ENCODE peak calls at places on chromosome 4, in five cellular contexts. One of them, this sample, is unnamed.

GRCh38 chr4:153497988-153498967 is 32.1 kb downstream of the TMEM131L start:
- DNase-seq in HepG2: no peak
- DNase-seq in HCT116: no peak
- DNase-seq in GM23338: no peak
- DNase-seq in SK-N-SH: no peak
- DNase-seq in this sample: no peak

GRCh38 chr4:153465583-153465921 is 608 bp upstream of the TMEM131L start:
- DNase-seq in HepG2: peak; percentile 37
- DNase-seq in HCT116: peak; percentile 16
- DNase-seq in GM23338: peak; percentile 63
- DNase-seq in SK-N-SH: peak; percentile 75
- DNase-seq in this sample: peak; percentile 45

GRCh38 chr4:85039526-85039925 is 73.0 kb upstream of the WDFY3 start:
- DNase-seq in HepG2: no peak
- DNase-seq in HCT116: peak; percentile 22
- DNase-seq in GM23338: no peak
- DNase-seq in SK-N-SH: no peak
- DNase-seq in this sample: no peak

GRCh38 chr4:43458293-43458692 is 565.8 kb downstream of the GRXCR1 start:
- DNase-seq in HepG2: no peak
- DNase-seq in HCT116: no peak
- DNase-seq in GM23338: peak; percentile 21
- DNase-seq in SK-N-SH: no peak
- DNase-seq in this sample: no peak

GRCh38 chr4:27008693-27009092 is 148.1 kb downstream of the STIM2 start:
- DNase-seq in HepG2: no peak
- DNase-seq in HCT116: no peak
- DNase-seq in GM23338: no peak
- DNase-seq in SK-N-SH: no peak
- DNase-seq in this sample: no peak

GRCh38 chr4:182938213-182938645 is 21.0 kb upstream of the DCTD start:
- DNase-seq in HepG2: peak; percentile 47
- DNase-seq in HCT116: peak; percentile 73
- DNase-seq in GM23338: peak; percentile 83
- DNase-seq in SK-N-SH: peak; percentile 84
- DNase-seq in this sample: no peak

GRCh38 chr4:5361968-5362367 is 310.7 kb downstream of the STK32B start:
- DNase-seq in HepG2: no peak
- DNase-seq in HCT116: no peak
- DNase-seq in GM23338: peak; percentile 51
- DNase-seq in SK-N-SH: no peak
- DNase-seq in this sample: no peak

GRCh38 chr4:124903995-124904722 is 191.6 kb upstream of the ANKRD50 start:
- DNase-seq in HepG2: no peak
- DNase-seq in HCT116: peak; percentile 47
- DNase-seq in GM23338: peak; percentile 29
- DNase-seq in SK-N-SH: no peak
- DNase-seq in this sample: no peak

GRCh38 chr4:94410678-94411206 is 41.0 kb upstream of the PDLIM5 start:
- DNase-seq in HepG2: peak; percentile 76
- DNase-seq in HCT116: no peak
- DNase-seq in GM23338: no peak
- DNase-seq in SK-N-SH: no peak
- DNase-seq in this sample: no peak

GRCh38 chr4:124431663-124432192 is 280.8 kb downstream of the ANKRD50 start:
- DNase-seq in HepG2: no peak
- DNase-seq in HCT116: no peak
- DNase-seq in GM23338: no peak
- DNase-seq in SK-N-SH: no peak
- DNase-seq in this sample: no peak

GRCh38 chr4:87054900-87055299 is 120.1 kb downstream of the AFF1 start:
- DNase-seq in HepG2: no peak
- DNase-seq in HCT116: no peak
- DNase-seq in GM23338: no peak
- DNase-seq in SK-N-SH: no peak
- DNase-seq in this sample: no peak

GRCh38 chr4:20256381-20256881 is 4.7 kb downstream of the SLIT2 start:
- DNase-seq in HepG2: no peak
- DNase-seq in HCT116: no peak
- DNase-seq in GM23338: no peak
- DNase-seq in SK-N-SH: no peak
- DNase-seq in this sample: no peak

GRCh38 chr4:124939908-124940307 is 227.4 kb upstream of the ANKRD50 start:
- DNase-seq in HepG2: no peak
- DNase-seq in HCT116: no peak
- DNase-seq in GM23338: no peak
- DNase-seq in SK-N-SH: no peak
- DNase-seq in this sample: no peak

GRCh38 chr4:23958749-23959148 is 68.9 kb upstream of the PPARGC1A start:
- DNase-seq in HepG2: no peak
- DNase-seq in HCT116: no peak
- DNase-seq in GM23338: no peak
- DNase-seq in SK-N-SH: no peak
- DNase-seq in this sample: no peak

GRCh38 chr4:168844261-168845039 is 165.6 kb downstream of the CBR4 start:
- DNase-seq in HepG2: no peak
- DNase-seq in HCT116: no peak
- DNase-seq in GM23338: no peak
- DNase-seq in SK-N-SH: no peak
- DNase-seq in this sample: no peak
- TF ChIP-seq POLR2AphosphoS5 in HepG2: no peak
- TF ChIP-seq POLR2AphosphoS5 in HCT116: no peak
- TF ChIP-seq POLR2AphosphoS5 in GM23338: no peak
- TF ChIP-seq POLR2AphosphoS5 in SK-N-SH: no peak
- TF ChIP-seq POLR2AphosphoS5 in this sample: no peak

DNA sequence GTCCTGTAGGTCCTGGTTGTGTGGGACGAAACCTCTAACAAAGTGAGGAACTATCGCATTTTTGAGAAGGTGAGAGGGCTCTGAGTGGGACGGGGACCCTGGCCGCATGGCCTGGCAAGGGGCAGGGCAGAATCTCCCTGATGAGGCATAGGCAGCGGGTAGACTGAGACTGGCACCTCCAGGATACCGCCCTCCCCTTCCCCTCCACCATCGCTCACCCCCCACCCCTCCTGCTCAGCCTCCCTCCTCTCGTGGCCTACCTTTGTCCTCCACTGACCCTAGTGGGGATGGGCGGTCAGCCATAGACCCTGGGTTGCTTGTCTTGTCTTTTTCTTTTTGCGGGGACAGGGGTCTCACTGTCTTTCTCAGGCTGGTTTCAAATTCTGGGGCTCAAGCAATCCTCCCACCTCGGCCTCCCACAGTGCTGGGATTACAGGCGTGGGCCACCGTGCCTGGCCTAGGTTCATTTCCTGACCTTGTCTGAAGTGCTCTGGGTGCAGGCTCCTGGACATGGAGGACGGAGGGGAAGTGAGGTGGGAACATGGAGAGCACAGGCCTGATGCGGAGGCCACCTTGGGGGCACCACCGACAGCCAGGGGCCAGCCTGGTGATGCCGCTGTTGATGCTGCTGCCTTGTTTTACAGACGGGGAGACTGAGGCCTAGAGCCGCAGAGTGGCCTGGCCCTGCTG is 10.5 kb upstream of the ADD1 start:
- DNase-seq in HepG2: no peak
- DNase-seq in HCT116: no peak
- DNase-seq in GM23338: no peak
- DNase-seq in SK-N-SH: no peak
- DNase-seq in this sample: no peak
- TF ChIP-seq REST in HepG2: no peak
- TF ChIP-seq REST in HCT116: no peak
- TF ChIP-seq REST in GM23338: no peak
- TF ChIP-seq REST in SK-N-SH: no peak
- TF ChIP-seq REST in this sample: no peak

DNA sequence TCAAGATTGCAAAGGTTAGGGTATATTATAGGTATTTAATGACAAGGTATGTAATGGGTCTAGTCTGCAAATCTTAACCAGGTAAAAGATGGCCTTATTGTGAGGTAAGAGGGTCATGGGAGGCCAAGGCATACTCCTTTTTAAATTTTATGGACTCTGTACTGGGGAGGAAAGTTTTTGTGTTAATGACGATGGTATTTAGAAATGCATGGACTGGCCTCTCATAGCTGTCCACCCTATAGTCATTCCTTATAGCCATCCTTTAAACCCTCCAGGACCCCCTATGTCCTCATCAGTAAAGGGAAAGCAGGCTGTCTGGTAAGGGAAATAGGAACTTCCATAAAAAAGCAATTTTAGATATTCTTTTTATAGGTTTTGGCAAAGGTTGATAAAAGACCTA is 1.5 kb downstream of the AIMP1 start:
- DNase-seq in HepG2: no peak
- DNase-seq in HCT116: no peak
- DNase-seq in GM23338: no peak
- DNase-seq in SK-N-SH: no peak
- DNase-seq in this sample: no peak
- H3K4me3 ChIP-seq in HepG2: peak overlapping the region; percentile 97
- H3K4me3 ChIP-seq in HCT116: peak overlapping the region; percentile 84
- H3K4me3 ChIP-seq in GM23338: peak overlapping the region; percentile 80
- H3K4me3 ChIP-seq in SK-N-SH: peak overlapping the region; percentile 99
- H3K4me3 ChIP-seq in this sample: peak overlapping the region; percentile 94

GRCh38 chr4:76527666-76528065 is 92.6 kb downstream of the SHROOM3 start:
- DNase-seq in HepG2: no peak
- DNase-seq in HCT116: no peak
- DNase-seq in GM23338: no peak
- DNase-seq in SK-N-SH: no peak
- DNase-seq in this sample: no peak

GRCh38 chr4:76531597-76531996 is 96.6 kb downstream of the SHROOM3 start:
- DNase-seq in HepG2: no peak
- DNase-seq in HCT116: no peak
- DNase-seq in GM23338: no peak
- DNase-seq in SK-N-SH: no peak
- DNase-seq in this sample: no peak

GRCh38 chr4:76523593-76523992 is 88.6 kb downstream of the SHROOM3 start:
- DNase-seq in HepG2: no peak
- DNase-seq in HCT116: no peak
- DNase-seq in GM23338: no peak
- DNase-seq in SK-N-SH: no peak
- DNase-seq in this sample: no peak

GRCh38 chr4:76525751-76526150 is 90.7 kb downstream of the SHROOM3 start:
- DNase-seq in HepG2: peak; percentile 25
- DNase-seq in HCT116: no peak
- DNase-seq in GM23338: no peak
- DNase-seq in SK-N-SH: no peak
- DNase-seq in this sample: no peak

DNA sequence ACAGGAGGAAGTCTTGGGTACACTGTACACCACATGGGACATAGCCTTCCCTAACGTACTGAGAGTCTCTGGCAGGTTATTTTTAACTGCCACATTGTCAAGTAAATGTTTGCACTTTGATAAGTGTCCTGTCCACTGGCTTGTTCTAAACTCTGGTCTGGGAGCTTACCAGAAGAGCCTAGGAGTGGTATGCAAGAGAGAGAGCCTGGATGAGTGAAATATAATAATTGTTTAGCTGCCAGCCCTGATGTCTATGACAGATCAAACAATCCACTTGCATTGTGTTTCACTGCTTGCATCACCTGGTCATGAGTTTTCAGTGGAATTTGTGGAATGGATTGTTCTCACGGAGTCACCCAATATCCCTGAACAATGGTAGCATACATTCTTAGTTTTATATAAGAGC is 91.6 kb downstream of the SHROOM3 start:
- DNase-seq in HepG2: peak; percentile 68
- DNase-seq in HCT116: no peak
- DNase-seq in GM23338: no peak
- DNase-seq in SK-N-SH: no peak
- DNase-seq in this sample: no peak
- TF ChIP-seq POLR2AphosphoS5 in HepG2: no peak
- TF ChIP-seq POLR2AphosphoS5 in HCT116: no peak
- TF ChIP-seq POLR2AphosphoS5 in GM23338: no peak
- TF ChIP-seq POLR2AphosphoS5 in SK-N-SH: no peak
- TF ChIP-seq POLR2AphosphoS5 in this sample: no peak

GRCh38 chr4:111454961-111455360 is 690.3 kb upstream of the FAM241A start:
- DNase-seq in HepG2: peak; percentile 45
- DNase-seq in HCT116: no peak
- DNase-seq in GM23338: peak; percentile 64
- DNase-seq in SK-N-SH: no peak
- DNase-seq in this sample: no peak
- TF ChIP-seq REST in HepG2: no peak
- TF ChIP-seq REST in HCT116: no peak
- TF ChIP-seq REST in GM23338: no peak
- TF ChIP-seq REST in SK-N-SH: no peak
- TF ChIP-seq REST in this sample: no peak

DNA sequence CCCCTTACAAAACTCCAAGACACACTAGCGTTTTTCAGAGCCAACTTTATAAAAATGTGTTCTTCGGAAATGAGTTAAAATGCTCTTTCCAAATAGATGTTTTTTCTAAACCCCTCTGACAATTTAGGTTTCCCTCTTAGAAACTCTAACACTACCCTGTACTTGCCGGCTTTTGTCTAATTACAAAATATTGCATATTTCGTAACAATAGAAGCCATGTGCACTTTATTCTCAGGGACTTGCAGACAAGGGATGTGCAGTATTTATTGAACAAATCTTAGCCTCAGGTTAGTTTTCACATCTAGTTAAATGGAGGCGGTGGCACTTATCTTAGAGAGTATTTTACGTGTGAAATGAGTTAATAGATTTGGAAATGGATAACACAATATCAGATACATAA is 547 bp upstream of the PABPC4L start:
- DNase-seq in HepG2: no peak
- DNase-seq in HCT116: no peak
- DNase-seq in GM23338: no peak
- DNase-seq in SK-N-SH: no peak
- DNase-seq in this sample: no peak
- H3K4me3 ChIP-seq in HepG2: no peak overlapping the region
- H3K4me3 ChIP-seq in HCT116: no peak overlapping the region
- H3K4me3 ChIP-seq in GM23338: peak overlapping the region; percentile 57
- H3K4me3 ChIP-seq in SK-N-SH: no peak overlapping the region
- H3K4me3 ChIP-seq in this sample: no peak overlapping the region